ENCODE peak calls at places on chromosome 5, in five cellular contexts. F is chondrocyte, C is left ventricle myocardium inferior, J is type B pancreatic cell, P is cardiac muscle cell. Q is an unnamed sample.

GRCh38 chr5:84086517-84086916 is 298.2 kb downstream of the EDIL3 start:
- DNase-seq in F (no peak), C (no peak), J (no peak), P (no peak), Q (no peak)

GRCh38 chr5:2680979-2681378 is 70.5 kb downstream of the IRX2 start:
- DNase-seq in F (no peak), C (no peak), J (no peak), P (no peak), Q (no peak)

GRCh38 chr5:44983006-44983405 is 174.3 kb downstream of the MRPS30 start:
- DNase-seq in F (no peak), C (no peak), J (no peak), P (no peak), Q (no peak)

GRCh38 chr5:59615272-59615671 is 278.3 kb downstream of the PDE4D start:
- DNase-seq in F (no peak), C (no peak), J (no peak), P (no peak), Q (no peak)

GRCh38 chr5:115626444-115626823 is 598 bp upstream of the TMED7 start:
- DNase-seq in F (no peak), C (no peak), J (no peak), P (no peak), Q (no peak)

GRCh38 chr5:751496-751895 is 33.0 kb downstream of the ZDHHC11B start:
- DNase-seq in F (no peak), C (no peak), J (no peak), P (no peak), Q (no peak)

GRCh38 chr5:131745594-131746175 is 51.1 kb downstream of the FNIP1 start:
- DNase-seq in F (no peak), C (no peak), J (no peak), P (no peak), Q (no peak)

GRCh38 chr5:171633776-171634470 is 151.7 kb upstream of the SMIM23 start:
- DNase-seq in F (no peak), C (no peak), J (no peak), P (no peak), Q (no peak)

GRCh38 chr5:27158171-27158570 is 119.8 kb upstream of the CDH9 start:
- DNase-seq in F (no peak), C (no peak), J (no peak), P (no peak), Q (no peak)

GRCh38 chr5:106189121-106189809 is 1481.5 kb downstream of the EFNA5 start:
- DNase-seq in F (no peak), C (no peak), J (no peak), P (no peak), Q (no peak)

DNA sequence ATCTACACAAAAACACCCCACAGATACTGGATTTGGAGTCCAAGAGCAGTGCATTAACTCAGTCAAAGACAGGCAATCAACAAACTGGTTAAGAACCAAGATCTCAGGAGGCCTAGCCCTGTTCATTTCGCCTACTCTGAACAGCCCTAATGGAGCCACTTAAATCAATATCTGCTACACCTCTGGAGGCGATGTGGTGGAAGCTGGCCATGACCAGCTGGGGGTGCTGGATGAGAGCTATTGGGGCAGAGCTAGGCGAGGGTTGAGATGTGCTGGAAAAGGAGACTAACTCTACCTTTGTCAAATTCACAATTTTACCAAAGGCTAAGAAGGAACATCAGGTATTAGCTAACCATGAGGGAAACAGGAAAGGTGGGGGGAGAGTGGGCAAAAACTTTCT is 23.3 kb upstream of the ARSB start:
- DNase-seq in F (no peak), C (no peak), J (no peak), P (no peak), Q (no peak)
- TF ChIP-seq CTCF in F (no peak), C (no peak), J (no peak), P (no peak), Q (no peak)

DNA sequence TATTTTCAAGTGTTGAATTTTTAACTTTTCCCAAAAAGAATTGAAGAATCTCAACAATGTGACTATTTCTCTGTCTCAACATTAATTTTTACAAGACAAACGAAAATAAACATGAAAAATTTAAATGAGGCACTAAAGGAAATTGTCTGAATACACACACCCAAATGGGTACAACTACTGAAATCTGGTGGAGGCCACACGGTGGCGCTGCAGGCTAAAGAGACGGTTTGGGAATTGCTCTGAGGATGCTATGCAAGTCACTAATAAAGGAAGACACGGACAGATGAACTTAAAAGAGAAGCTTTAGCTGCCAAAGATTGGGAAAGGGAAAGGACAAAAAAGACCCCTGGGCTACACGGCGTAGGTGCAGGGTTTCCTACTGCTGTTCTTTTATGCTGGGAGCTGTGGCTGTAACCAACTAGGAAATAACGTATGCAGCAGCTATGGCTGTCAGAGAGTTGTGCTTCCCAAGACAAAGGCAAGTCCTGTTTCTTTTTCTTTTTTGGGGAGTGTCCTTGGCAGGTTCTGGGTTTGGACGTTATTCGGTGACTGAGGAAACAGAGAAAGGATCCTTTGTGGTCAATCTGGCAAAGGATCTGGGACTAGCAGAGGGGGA is at the start of gene PCDHB10:
- DNase-seq in F (no peak), C (no peak), J (no peak), P (peak), Q (no peak)
- TF ChIP-seq CTCF in F (peak), C (peak), J (peak), P (peak), Q (peak)

GRCh38 chr5:158880514-158881001 is 219.2 kb downstream of the EBF1 start:
- DNase-seq in F (no peak), C (no peak), J (no peak), P (no peak), Q (no peak)
- TF ChIP-seq CTCF in F (peak), C (no peak), J (no peak), P (no peak), Q (no peak)

DNA sequence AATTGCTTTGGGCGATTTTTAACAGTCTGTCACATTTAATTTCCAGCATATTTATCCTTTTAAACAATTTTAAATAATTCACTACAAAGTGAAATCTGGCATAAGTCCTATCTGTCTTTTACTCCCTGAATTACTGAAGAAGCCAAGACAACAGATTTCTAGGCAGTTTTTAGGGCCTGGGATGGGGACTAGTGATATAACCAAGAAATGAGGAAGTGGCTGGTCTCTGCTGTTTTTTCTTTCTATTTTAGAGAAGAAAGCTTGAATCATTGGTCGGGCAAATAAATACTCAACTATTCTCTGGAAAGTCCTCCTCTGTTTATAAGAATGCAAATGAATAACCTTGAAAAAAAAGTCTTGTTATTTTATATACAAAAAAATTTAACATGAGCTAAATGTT is 79.7 kb upstream of the SSBP2 start:
- DNase-seq in F (no peak), C (no peak), J (no peak), P (no peak), Q (no peak)
- TF ChIP-seq CTCF in F (no peak), C (no peak), J (no peak), P (no peak), Q (no peak)

GRCh38 chr5:119373449-119373858 is 17.6 kb downstream of the TNFAIP8 start:
- DNase-seq in F (no peak), C (no peak), J (no peak), P (no peak), Q (no peak)
- TF ChIP-seq CTCF in F (no peak), C (no peak), J (no peak), P (no peak), Q (no peak)

GRCh38 chr5:180209137-180209581 is at the start of gene RASGEF1C:
- DNase-seq in F (no peak), C (peak), J (peak), P (peak), Q (peak)
- TF ChIP-seq CTCF in F (peak), C (peak), J (peak), P (peak), Q (peak)

GRCh38 chr5:143094087-143094511 is 309.4 kb downstream of the NR3C1 start:
- DNase-seq in F (no peak), C (no peak), J (no peak), P (peak), Q (no peak)
- TF ChIP-seq CTCF in F (peak), C (no peak), J (peak), P (no peak), Q (no peak)

GRCh38 chr5:53091304-53091703 is 18.3 kb downstream of the MOCS2 start:
- DNase-seq in F (no peak), C (no peak), J (no peak), P (no peak), Q (no peak)
- TF ChIP-seq CTCF in F (peak), C (no peak), J (no peak), P (no peak), Q (no peak)